ENCODE peak calls at places on chromosomes 7 and 10, in five cellular contexts. U is IMR-90, S is H1, K is H9, C is trophoblast cell. G is an unnamed sample.
A peak's percentile ranks its signal among the peaks of the same experiment; 100 is the strongest.

GRCh38 chr10:44064317-44064716 is 320.6 kb downstream of the CXCL12 start:
- DNase-seq in U (no peak), C (no peak), S (no peak), K (no peak), G (no peak)

GRCh38 chr10:451021-451471 is 238.4 kb downstream of the DIP2C start:
- DNase-seq in K (no peak), C (no peak), U (no peak), S (no peak), G (no peak)

GRCh38 chr10:51860257-51860656 is 160.9 kb upstream of the CSTF2T start:
- DNase-seq in K (no peak), S (no peak), U (peak; percentile 39), C (no peak), G (peak; percentile 41)

GRCh38 chr7:2530076-2530967 is 10.7 kb downstream of the LFNG start:
- DNase-seq in U (no peak), K (no peak), S (no peak), C (no peak), G (no peak)

GRCh38 chr7:158052381-158053095 is 535.1 kb downstream of the PTPRN2 start:
- DNase-seq in K (no peak), S (no peak), U (no peak), C (no peak), G (no peak)

GRCh38 chr7:102323914-102324195 is 32.4 kb downstream of the SPDYE6 start:
- DNase-seq in C (no peak), S (no peak), U (no peak), K (no peak), G (no peak)

GRCh38 chr7:150481207-150481920 is 30.9 kb downstream of the GIMAP8 start:
- DNase-seq in S (no peak), U (no peak), K (no peak), C (no peak), G (no peak)

GRCh38 chr7:65820287-65820950 is 52.5 kb upstream of the VKORC1L1 start:
- DNase-seq in K (peak; percentile 48), C (no peak), U (no peak), S (no peak), G (no peak)

GRCh38 chr10:72097448-72098300 is 9.3 kb upstream of the SPOCK2 start:
- DNase-seq in C (no peak), S (no peak), K (no peak), U (peak; percentile 99), G (peak; percentile 98)

GRCh38 chr10:19651549-19651948 is 164.7 kb upstream of the PLXDC2 start:
- DNase-seq in U (peak; percentile 98), C (no peak), K (no peak), S (no peak), G (peak; percentile 93)

GRCh38 chr7:155864991-155865690 is 52.9 kb upstream of the SHH start:
- DNase-seq in C (no peak), K (no peak), S (peak; percentile 13), U (no peak), G (no peak)

GRCh38 chr7:116249969-116250553 is 39.7 kb downstream of the TES start:
- DNase-seq in K (peak; percentile 45), S (peak; percentile 54), U (peak; percentile 58), C (no peak), G (peak; percentile 66)

GRCh38 chr10:71314028-71314693 is 4.9 kb upstream of the SLC29A3 start:
- DNase-seq in S (peak; percentile 73), C (no peak), K (peak; percentile 66), U (peak; percentile 24), G (peak; percentile 46)

GRCh38 chr7:157690833-157691382 is 354.1 kb downstream of the DNAJB6 start:
- DNase-seq in U (no peak), S (peak; percentile 63), K (peak; percentile 93), C (no peak), G (peak; percentile 42)

GRCh38 chr7:128381161-128381821 is 19.8 kb upstream of the PRRT4 start:
- DNase-seq in U (no peak), S (peak; percentile 96), K (peak; percentile 85), C (no peak), G (no peak)

DNA sequence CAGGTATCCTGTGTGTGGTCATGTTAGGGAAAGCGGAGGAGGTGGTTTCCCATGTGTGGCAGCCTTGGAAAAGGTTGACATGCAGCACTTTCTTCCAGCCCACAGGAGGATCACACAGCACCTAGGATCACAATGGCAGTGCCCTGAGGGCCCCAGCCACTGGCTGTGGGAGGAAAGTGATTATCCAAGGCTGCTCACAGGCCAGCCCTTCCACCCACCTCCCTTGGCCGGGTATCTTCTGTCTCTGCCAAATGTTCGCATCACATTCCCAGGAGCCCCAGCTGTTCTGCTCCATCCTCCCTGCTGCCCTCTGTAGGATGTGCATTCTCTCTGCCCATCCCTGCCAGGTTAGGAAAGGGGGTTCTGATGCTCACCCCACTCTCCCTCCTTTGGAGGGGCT is 2.5 kb upstream of the MLXIPL start:
- DNase-seq in S (no peak), C (no peak), K (no peak), U (peak; percentile 22), G (no peak)
- H3K14ac ChIP-seq in S (no peak overlapping the region), C (no peak overlapping the region), K (no peak overlapping the region), U (no peak overlapping the region), G (no peak overlapping the region)

GRCh38 chr7:137360087-137360679 is 16.6 kb upstream of the PTN start:
- DNase-seq in U (no peak), S (no peak), C (no peak), K (no peak), G (peak; percentile 5)
- H3K9me3 ChIP-seq in U (peaks cover 22% of the 10 kb centered on the region), S (peaks cover 51% of the 10 kb centered on the region), C (peaks cover 8% of the 10 kb centered on the region), K (peaks cover 38% of the 10 kb centered on the region), G (peaks cover 48% of the 10 kb centered on the region)

GRCh38 chr7:10860516-10860915 is 113.2 kb upstream of the PHF14 start:
- DNase-seq in U (no peak), S (no peak), K (no peak), C (no peak), G (no peak)

GRCh38 chr7:10863476-10863875 is 110.2 kb upstream of the PHF14 start:
- DNase-seq in U (no peak), C (peak; percentile 62), K (no peak), S (no peak), G (no peak)
- H3K18ac ChIP-seq in U (no peak overlapping the region), C (no peak overlapping the region), K (no peak overlapping the region), S (no peak overlapping the region), G (no peak overlapping the region)

DNA sequence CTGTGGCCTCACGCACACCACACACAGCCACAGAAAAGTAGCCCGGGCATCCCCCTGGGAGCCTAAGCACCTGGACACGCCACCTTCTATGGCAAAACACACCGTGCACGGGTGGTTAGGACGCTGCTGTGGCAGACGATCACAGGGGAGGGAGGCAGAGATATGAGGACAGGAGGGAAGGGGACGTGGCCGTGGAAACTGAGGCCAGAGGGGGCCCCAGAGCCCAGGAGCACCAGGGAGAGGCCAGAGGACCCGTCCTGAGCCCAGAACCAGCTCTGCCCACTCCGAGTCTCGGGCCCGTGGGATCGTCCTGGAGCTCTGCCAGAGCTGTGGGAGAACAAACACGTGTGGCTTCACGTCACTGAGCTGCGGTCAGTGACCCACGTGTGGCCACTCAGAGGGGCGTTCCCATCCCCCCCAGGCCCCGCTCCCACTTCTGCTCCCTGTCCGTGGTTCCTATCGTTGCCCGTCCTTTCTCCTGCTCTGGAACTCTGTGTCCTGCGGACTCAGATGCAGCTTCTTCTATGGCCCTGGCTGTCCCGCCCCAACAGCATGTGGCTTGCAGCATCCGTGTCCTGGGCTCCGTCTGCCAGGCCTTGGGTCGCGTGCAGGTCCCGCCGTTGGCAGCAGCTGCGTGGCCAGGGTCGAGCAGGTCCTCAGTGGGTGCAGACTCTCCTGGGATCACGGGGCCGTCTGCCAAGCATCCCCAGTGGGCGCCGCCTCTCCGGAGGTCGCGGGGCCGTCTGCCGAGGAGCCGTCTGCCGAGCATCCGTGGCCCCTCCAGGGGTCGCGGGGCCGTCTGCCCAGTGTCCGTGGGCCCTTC is 31.0 kb downstream of the GET4 start:
- DNase-seq in C (no peak), U (no peak), K (no peak), S (no peak), G (no peak)
- H3K14ac ChIP-seq in C (no peak overlapping the region), U (no peak overlapping the region), K (no peak overlapping the region), S (no peak overlapping the region), G (no peak overlapping the region)

DNA sequence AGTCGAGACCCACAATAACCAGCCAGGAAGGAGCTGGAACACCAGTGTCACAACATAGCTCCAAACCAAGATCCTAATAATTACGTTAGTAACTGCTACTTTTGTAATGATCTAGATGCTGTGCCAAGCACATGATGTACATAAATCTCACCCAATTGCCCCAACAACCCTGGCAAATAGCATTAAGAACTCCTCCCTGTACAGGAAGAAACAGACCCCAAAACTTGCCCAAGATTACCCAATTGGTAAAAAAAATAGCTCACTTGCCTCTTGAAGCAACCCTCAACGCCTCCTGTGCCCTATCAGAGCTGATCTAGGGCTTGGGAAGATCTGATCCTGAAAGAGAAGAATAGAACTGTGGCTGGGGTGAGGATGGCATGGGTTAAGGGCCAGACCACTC is 628.7 kb upstream of the AUTS2 start:
- DNase-seq in C (no peak), S (no peak), U (no peak), K (no peak), G (no peak)
- H3K9me3 ChIP-seq in C (no peaks in the 10 kb centered on the region), S (no peaks in the 10 kb centered on the region), U (peaks cover 13% of the 10 kb centered on the region), K (no peaks in the 10 kb centered on the region), G (no peaks in the 10 kb centered on the region)

DNA sequence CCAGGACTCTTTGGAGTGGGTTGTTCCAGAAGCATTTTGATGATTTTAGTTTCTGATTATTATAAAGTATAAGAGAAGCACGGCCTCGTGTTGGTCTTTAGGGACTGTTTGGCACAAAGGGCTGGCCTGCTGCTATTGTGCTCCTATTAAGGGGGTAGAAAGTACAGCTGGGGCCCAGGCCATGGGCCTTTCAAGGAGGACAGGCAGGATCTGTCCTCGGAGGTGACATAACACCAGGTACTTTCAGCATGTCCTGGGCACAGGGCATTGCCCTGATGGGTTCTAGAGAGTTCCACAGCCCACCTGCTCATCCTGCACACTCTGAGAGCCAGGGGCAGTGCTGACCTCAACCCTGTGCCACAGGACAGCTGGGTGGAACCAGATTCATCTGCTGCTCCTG is 24.9 kb downstream of the STRA8 start:
- DNase-seq in K (peak; percentile 8), C (no peak), S (no peak), U (no peak), G (no peak)
- H3K18ac ChIP-seq in K (no peak overlapping the region), C (no peak overlapping the region), S (no peak overlapping the region), U (no peak overlapping the region), G (no peak overlapping the region)